ENCODE peak calls at places on chromosomes 2 and 18, in five cellular contexts. G is NCI-H748 treated with DMSO at 0.1 percent for 48 hours, F is HFFc6, X is GM06990, E is astrocyte of the spinal cord. D is an unnamed sample.

GRCh38 chr2:27497288-27497627 is 619 bp downstream of the GCKR start:
- DNase-seq in G (no peak), F (no peak), X (no peak), E (no peak), D (no peak)

GRCh38 chr2:155825876-155826275 is 506.6 kb downstream of the NR4A2 start:
- DNase-seq in G (no peak), F (no peak), X (no peak), E (no peak), D (no peak)

GRCh38 chr2:227238242-227239237 is 74.1 kb downstream of the COL4A3 start:
- DNase-seq in G (peak; percentile 38), F (peak; percentile 60), X (peak; percentile 13), E (peak; percentile 70), D (peak; percentile 72)

GRCh38 chr18:23108496-23108895 is 26.8 kb upstream of the CABLES1 start:
- DNase-seq in G (no peak), F (no peak), X (no peak), E (no peak), D (no peak)

GRCh38 chr2:205721057-205721767 is 38.9 kb downstream of the NRP2 start:
- DNase-seq in G (no peak), F (no peak), X (no peak), E (no peak), D (no peak)

GRCh38 chr2:219498280-219499057 is at the start of gene GMPPA:
- DNase-seq in G (peak; percentile 94), F (peak; percentile 98), X (peak; percentile 91), E (peak; percentile 99), D (peak; percentile 93)

GRCh38 chr2:216082388-216082733 is 642 bp downstream of the TMEM169 start:
- DNase-seq in G (no peak), F (no peak), X (no peak), E (no peak), D (no peak)

GRCh38 chr2:196335238-196335637 is 163.9 kb upstream of the STK17B start:
- DNase-seq in G (no peak), F (peak; percentile 86), X (no peak), E (peak; percentile 63), D (no peak)

GRCh38 chr2:151952691-151953456 is 124.7 kb upstream of the ARL5A start:
- DNase-seq in G (no peak), F (no peak), X (no peak), E (no peak), D (no peak)

GRCh38 chr2:154713605-154714004 is 15.1 kb downstream of the KCNJ3 start:
- DNase-seq in G (no peak), F (no peak), X (no peak), E (no peak), D (no peak)

GRCh38 chr2:44267269-44268258 is 7.7 kb upstream of the SLC3A1 start:
- DNase-seq in G (no peak), F (peak; percentile 6), X (no peak), E (no peak), D (no peak)

GRCh38 chr2:196544906-196545433 is 94.5 kb upstream of the CCDC150 start:
- DNase-seq in G (no peak), F (no peak), X (no peak), E (no peak), D (no peak)

GRCh38 chr2:219018286-219018685 is 23.0 kb downstream of the CFAP65 start:
- DNase-seq in G (no peak), F (no peak), X (no peak), E (no peak), D (no peak)

D was measured in type B pancreatic cell.